ENCODE peak calls at places on chromosomes 7 and 10, in seven cellular contexts. W is stomach, R is spleen, M is ovary, P is brain microvascular endothelial cell, Y is IMR-90, G is transverse colon. T is an unnamed sample.

GRCh38 chr10:46079831-46080585 is 33.9 kb upstream of the MSMB start:
- DNase-seq in P (no peak), R (no peak), W (no peak), Y (no peak), M (no peak), G (no peak), T (no peak)

GRCh38 chr7:10121641-10122040 is 852.0 kb upstream of the PHF14 start:
- DNase-seq in M (no peak), Y (no peak), P (no peak), W (no peak), R (no peak), G (no peak), T (no peak)

GRCh38 chr7:92360387-92360786 is 86.9 kb upstream of the GATAD1 start:
- DNase-seq in M (no peak), W (no peak), P (no peak), Y (peak), G (no peak), R (no peak), T (no peak)

GRCh38 chr7:93715234-93715633 is 140.7 kb upstream of the CALCR start:
- DNase-seq in G (peak), Y (peak), M (peak), R (peak), W (peak), P (peak), T (no peak)

GRCh38 chr7:40382145-40382544 is 247.3 kb downstream of the SUGCT start:
- DNase-seq in Y (no peak), W (no peak), P (no peak), R (no peak), G (no peak), M (no peak), T (no peak)

GRCh38 chr7:83640731-83641533 is 8.0 kb downstream of the SEMA3E start:
- DNase-seq in G (no peak), P (no peak), W (no peak), R (no peak), M (no peak), Y (no peak), T (no peak)

GRCh38 chr7:40219917-40220316 is 85.1 kb downstream of the SUGCT start:
- DNase-seq in R (no peak), G (no peak), M (no peak), W (no peak), P (peak), Y (peak), T (no peak)

GRCh38 chr7:67738958-67739357 is 742.3 kb downstream of the TYW1 start:
- DNase-seq in M (peak), G (no peak), R (no peak), P (no peak), Y (no peak), W (no peak), T (no peak)

GRCh38 chr7:142808802-142809583 is 38.2 kb downstream of the PRSS2 start:
- DNase-seq in M (no peak), G (peak), Y (peak), R (peak), W (peak), P (peak), T (no peak)

GRCh38 chr10:71368639-71369038 is 28.1 kb upstream of the CDH23 start:
- DNase-seq in G (no peak), Y (no peak), M (no peak), R (no peak), W (no peak), P (no peak), T (no peak)

GRCh38 chr10:4102802-4103344 is 317.9 kb upstream of the KLF6 start:
- DNase-seq in Y (no peak), G (no peak), M (no peak), R (no peak), W (no peak), P (no peak), T (no peak)

GRCh38 chr10:122267849-122268737 is 3.0 kb upstream of the BTBD16 start:
- DNase-seq in Y (peak), M (peak), P (peak), W (peak), G (peak), R (peak), T (peak)

GRCh38 chr10:34677132-34677531 is 138.0 kb downstream of the PARD3 start:
- DNase-seq in R (no peak), Y (no peak), W (no peak), M (no peak), G (no peak), P (no peak), T (no peak)

GRCh38 chr7:155163696-155164095 is 93.6 kb downstream of the HTR5A start:
- DNase-seq in G (no peak), P (no peak), Y (no peak), R (no peak), M (no peak), W (peak), T (no peak)

GRCh38 chr10:33099748-33100147 is 141.7 kb upstream of the ITGB1 start:
- DNase-seq in Y (peak), R (no peak), G (no peak), W (no peak), M (no peak), P (peak), T (no peak)

GRCh38 chr7:85262891-85263290 is 76.0 kb upstream of the SEMA3D start:
- DNase-seq in G (no peak), R (no peak), Y (no peak), P (no peak), M (no peak), W (no peak), T (no peak)

GRCh38 chr10:101693701-101694055 is 1.3 kb downstream of the FBXW4 start:
- DNase-seq in P (peak), G (peak), R (no peak), Y (peak), W (no peak), M (peak), T (no peak)

GRCh38 chr7:74290999-74291441 is 1.8 kb downstream of the CLIP2 start:
- DNase-seq in R (no peak), W (no peak), G (peak), Y (no peak), M (no peak), P (no peak), T (no peak)

GRCh38 chr7:151059362-151060112 is at the start of gene SLC4A2:
- DNase-seq in M (peak), G (peak), W (peak), Y (peak), R (peak), P (peak), T (peak)

GRCh38 chr10:4434536-4435071 is 391.4 kb upstream of the AKR1E2 start:
- DNase-seq in G (no peak), M (no peak), Y (peak), W (no peak), R (no peak), P (no peak), T (no peak)

GRCh38 chr7:4745971-4746919 is 29.2 kb upstream of the AP5Z1 start:
- DNase-seq in G (peak), P (peak), M (no peak), W (peak), Y (peak), R (no peak), T (no peak)

GRCh38 chr10:117549100-117549499 is 6.6 kb downstream of the EMX2 start:
- DNase-seq in P (no peak), G (no peak), M (no peak), Y (no peak), R (no peak), W (no peak), T (no peak)

GRCh38 chr7:133649593-133649992 is 396.7 kb downstream of the EXOC4 start:
- DNase-seq in M (no peak), W (no peak), Y (peak), G (no peak), P (no peak), R (no peak), T (no peak)

GRCh38 chr7:65798111-65799075 is 74.5 kb upstream of the VKORC1L1 start:
- DNase-seq in M (no peak), W (no peak), P (peak), R (no peak), G (no peak), Y (peak), T (no peak)

GRCh38 chr7:19290936-19291335 is 145.7 kb upstream of the FERD3L start:
- DNase-seq in P (no peak), R (no peak), G (no peak), M (no peak), W (no peak), Y (peak), T (no peak)

GRCh38 chr7:111639894-111640293 is 77.6 kb upstream of the IMMP2L start:
- DNase-seq in G (no peak), P (no peak), M (no peak), Y (peak), R (no peak), W (no peak), T (no peak)

GRCh38 chr10:1608408-1609037 is 128.8 kb downstream of the ADARB2 start:
- DNase-seq in G (no peak), Y (no peak), M (no peak), P (no peak), R (no peak), W (no peak), T (no peak)

GRCh38 chr7:106285801-106286492 is 1.2 kb upstream of the NAMPT start:
- DNase-seq in W (no peak), P (peak), G (no peak), Y (peak), M (no peak), R (no peak), T (no peak)

DNA sequence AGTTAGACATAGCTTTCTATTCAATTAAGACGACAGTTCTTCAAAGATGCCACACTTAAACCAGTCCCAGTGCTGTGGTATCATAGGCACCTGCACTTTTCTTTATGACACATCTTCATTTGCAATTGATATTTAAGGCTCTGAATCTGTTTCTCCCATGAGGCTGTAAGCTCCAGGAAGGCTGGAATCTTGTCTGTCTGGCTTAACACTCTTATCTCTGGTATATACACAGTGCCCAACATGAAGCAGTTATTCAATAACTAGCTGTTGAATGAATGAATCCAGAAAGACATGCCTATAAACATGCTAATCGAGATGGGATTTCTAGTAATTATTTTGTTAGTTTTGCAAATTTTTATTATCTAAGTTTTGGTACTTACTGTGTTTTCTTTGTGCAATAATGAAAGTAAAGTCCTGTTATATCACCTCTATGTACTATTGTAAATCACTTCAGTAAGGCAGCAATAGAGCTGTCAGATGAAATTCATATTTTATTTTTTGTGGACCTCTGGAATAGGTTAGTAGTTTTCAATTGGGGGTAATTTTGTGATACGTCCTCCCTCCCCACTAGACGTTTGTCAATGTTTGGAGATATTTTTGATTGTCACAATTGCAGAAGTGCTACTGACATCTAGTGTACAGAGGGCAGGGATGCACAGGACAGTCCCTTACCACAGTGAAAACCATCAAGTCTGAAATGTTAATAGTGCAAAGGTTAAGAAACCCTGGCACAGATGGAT is 51.3 kb upstream of the STEAP4 start:
- DNase-seq in W (no peak), M (no peak), R (no peak), Y (no peak), P (peak), G (no peak), T (no peak)
- TF ChIP-seq CTCF in W (peak), M (no peak), R (no peak), Y (no peak), P (peak), G (peak), T (peak)

GRCh38 chr7:22724861-22725260 is 2.1 kb upstream of the IL6 start:
- DNase-seq in P (no peak), G (no peak), W (no peak), M (no peak), R (no peak), Y (no peak), T (no peak)

GRCh38 chr7:22725585-22725984 is 1.4 kb upstream of the IL6 start:
- DNase-seq in P (peak), M (no peak), W (no peak), Y (peak), G (no peak), R (no peak), T (no peak)

GRCh38 chr7:22728416-22729029 is 1.5 kb downstream of the IL6 start:
- DNase-seq in P (peak), M (no peak), W (no peak), R (no peak), G (no peak), Y (peak), T (no peak)

GRCh38 chr7:22726849-22727792 is at the start of gene IL6:
- DNase-seq in G (peak), P (peak), M (peak), Y (peak), W (peak), R (peak), T (peak)

DNA sequence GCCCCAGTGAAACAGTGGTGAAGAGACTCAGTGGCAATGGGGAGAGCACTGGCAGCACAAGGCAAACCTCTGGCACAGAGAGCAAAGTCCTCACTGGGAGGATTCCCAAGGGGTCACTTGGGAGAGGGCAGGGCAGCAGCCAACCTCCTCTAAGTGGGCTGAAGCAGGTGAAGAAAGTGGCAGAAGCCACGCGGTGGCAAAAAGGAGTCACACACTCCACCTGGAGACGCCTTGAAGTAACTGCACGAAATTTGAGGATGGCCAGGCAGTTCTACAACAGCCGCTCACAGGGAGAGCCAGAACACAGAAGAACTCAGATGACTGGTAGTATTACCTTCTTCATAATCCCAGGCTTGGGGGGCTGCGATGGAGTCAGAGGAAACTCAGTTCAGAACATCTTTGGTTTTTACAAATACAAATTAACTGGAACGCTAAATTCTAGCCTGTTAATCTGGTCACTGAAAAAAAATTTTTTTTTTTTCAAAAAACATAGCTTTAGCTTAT is 603 bp upstream of the IL6 start:
- DNase-seq in M (peak), P (peak), G (peak), R (peak), W (peak), Y (peak), T (no peak)
- H3K4me3 ChIP-seq in M (peak), P (peak), G (peak), R (peak), W (no peak), Y (no peak), T (peak)

GRCh38 chr7:6148724-6149360 is 117.7 kb downstream of the ANKRD61 start:
- DNase-seq in M (no peak), R (no peak), Y (no peak), W (no peak), G (peak), P (no peak), T (no peak)

GRCh38 chr7:6149996-6150395 is 118.8 kb downstream of the ANKRD61 start:
- DNase-seq in Y (no peak), W (no peak), R (no peak), M (no peak), P (no peak), G (no peak), T (no peak)

GRCh38 chr7:6153646-6154541 is 118.5 kb downstream of the CYTH3 start:
- DNase-seq in R (no peak), P (no peak), G (no peak), M (no peak), W (no peak), Y (no peak), T (no peak)

GRCh38 chr7:6154542-6155404 is 117.7 kb downstream of the CYTH3 start:
- DNase-seq in M (no peak), R (no peak), Y (no peak), G (no peak), P (no peak), W (no peak), T (no peak)

GRCh38 chr7:6151994-6152735 is 120.3 kb downstream of the CYTH3 start:
- DNase-seq in R (no peak), W (no peak), M (no peak), Y (no peak), G (no peak), P (no peak), T (no peak)
- H3K27ac ChIP-seq in R (no peak), W (no peak), M (no peak), Y (no peak), G (no peak), P (no peak), T (no peak)

GRCh38 chr7:30476401-30477145 is 2.0 kb downstream of the NOD1 start:
- DNase-seq in P (no peak), R (no peak), W (no peak), G (no peak), Y (no peak), M (no peak), T (no peak)

GRCh38 chr7:30475580-30475979 is 3.0 kb downstream of the NOD1 start:
- DNase-seq in M (no peak), W (no peak), P (no peak), Y (no peak), G (no peak), R (no peak), T (no peak)

GRCh38 chr7:30474893-30475292 is 3.7 kb downstream of the NOD1 start:
- DNase-seq in R (no peak), G (no peak), Y (peak), M (peak), W (no peak), P (no peak), T (no peak)

GRCh38 chr7:30474485-30474884 is 4.1 kb downstream of the NOD1 start:
- DNase-seq in Y (no peak), W (no peak), G (no peak), P (no peak), R (no peak), M (peak), T (no peak)

DNA sequence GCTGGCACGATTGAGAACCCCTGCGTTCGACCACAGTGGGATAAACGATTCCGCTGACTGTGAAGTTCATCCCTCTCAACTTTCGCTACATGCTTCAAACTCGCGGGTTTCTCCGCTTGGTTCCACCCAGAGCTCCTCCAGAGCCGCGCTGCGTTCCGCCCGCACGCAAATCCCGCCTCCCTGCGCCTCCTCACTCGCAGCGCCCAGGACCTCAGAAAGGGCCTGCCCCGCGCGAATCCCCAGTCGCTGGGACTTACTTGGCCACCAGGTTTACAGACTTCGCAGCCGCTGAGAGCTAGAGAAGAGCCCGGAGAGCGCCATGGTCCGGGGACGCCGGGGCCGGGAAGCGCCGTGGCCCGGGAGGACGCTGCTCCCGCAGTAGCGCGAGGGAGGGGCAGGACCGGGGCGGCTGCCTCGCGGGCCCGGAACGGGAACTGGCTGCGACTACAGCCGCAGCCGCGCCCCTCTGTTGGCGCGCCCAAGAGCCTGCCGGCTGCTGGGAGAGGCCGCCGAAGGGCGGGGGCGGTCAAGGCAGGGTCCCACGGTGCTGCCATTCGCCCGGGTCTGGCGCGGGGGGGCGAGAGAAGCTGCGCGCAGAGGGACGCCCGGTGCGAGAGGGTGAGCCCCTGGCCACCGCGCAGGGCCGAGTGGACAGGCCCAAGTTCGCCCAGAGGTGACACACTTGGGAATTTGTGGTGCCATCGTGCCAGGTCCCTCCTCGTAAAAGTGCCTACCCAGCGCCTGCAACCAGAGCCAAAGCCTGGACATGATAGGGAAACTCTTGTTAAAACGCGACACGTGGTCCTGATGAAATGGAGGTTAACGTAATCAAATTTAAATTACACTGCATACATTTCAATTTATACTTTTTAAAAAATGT is at the start of gene NOD1:
- DNase-seq in P (peak), G (peak), W (peak), Y (peak), M (peak), R (peak), T (no peak)
- TF ChIP-seq CTCF in P (peak), G (peak), W (no peak), Y (no peak), M (no peak), R (peak), T (no peak)

DNA sequence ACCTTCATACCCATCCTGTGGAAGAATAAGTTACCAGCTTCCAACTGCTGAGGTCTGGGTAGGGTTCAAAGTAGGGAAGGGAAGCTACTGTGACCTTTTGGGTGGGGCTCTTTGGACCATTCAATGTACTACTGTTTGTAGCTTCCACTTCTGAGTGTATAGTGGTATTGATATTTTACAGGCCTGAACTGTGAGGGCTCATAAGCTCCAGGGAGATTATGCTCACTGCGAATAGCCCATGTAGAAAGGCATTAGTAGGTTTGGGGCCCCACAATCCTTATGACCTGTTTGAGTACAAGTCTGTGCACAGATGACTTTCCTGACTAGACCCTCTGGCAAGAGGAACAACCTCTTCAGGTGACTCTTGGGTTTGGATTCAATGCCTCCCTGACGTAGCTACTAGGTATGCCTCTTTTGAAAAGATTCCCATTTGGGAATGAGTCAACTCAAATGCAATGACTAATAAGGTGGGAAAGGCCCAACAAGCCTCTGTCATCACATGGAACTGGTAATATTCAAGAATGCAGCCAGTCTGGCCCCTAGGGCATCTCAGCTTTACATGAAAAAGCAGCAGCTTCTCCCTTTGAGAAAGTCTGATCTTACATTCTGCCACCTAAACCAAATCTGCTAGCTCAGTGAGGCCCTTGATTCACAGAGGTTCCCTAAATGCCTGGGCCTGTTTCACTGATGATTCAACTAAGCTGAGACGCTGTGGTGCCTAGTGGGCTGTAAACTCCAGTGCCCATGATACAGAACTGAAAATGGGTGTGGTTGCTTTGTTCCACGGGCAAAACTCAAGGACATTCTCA is 79.8 kb downstream of the ABI1 start:
- DNase-seq in Y (peak), G (no peak), W (no peak), P (peak), M (no peak), R (no peak), T (no peak)
- H3K4me3 ChIP-seq in Y (no peak), G (no peak), W (no peak), P (no peak), M (no peak), R (no peak), T (no peak)

GRCh38 chr10:69750011-69750373 is 51.7 kb upstream of the COL13A1 start:
- DNase-seq in R (no peak), M (no peak), Y (no peak), G (no peak), P (no peak), W (no peak), T (no peak)
- H3K27ac ChIP-seq in R (no peak), M (no peak), Y (no peak), G (no peak), P (no peak), W (no peak), T (no peak)

T was measured in dorsolateral prefrontal cortex.